ENCODE peak calls at places on chromosomes 2 and 18, in five cellular contexts. One of them, this sample, is unnamed.

GRCh38 chr18:6810191-6810590 is 80.7 kb downstream of the ARHGAP28 start:
- DNase-seq in substantia nigra: no peak
- DNase-seq in CD4-positive, alpha-beta memory T cell: no peak
- DNase-seq in endodermal cell: no peak
- DNase-seq in HCT116: no peak
- DNase-seq in this sample: no peak

GRCh38 chr2:96816836-96817702 is 1.0 kb downstream of the CNNM3 start:
- DNase-seq in endodermal cell: peak; percentile 66
- DNase-seq in CD4-positive, alpha-beta memory T cell: no peak
- DNase-seq in substantia nigra: no peak
- DNase-seq in HCT116: no peak
- DNase-seq in this sample: no peak

GRCh38 chr2:49225126-49225525 is 70.8 kb upstream of the FSHR start:
- DNase-seq in HCT116: no peak
- DNase-seq in CD4-positive, alpha-beta memory T cell: no peak
- DNase-seq in substantia nigra: no peak
- DNase-seq in endodermal cell: no peak
- DNase-seq in this sample: no peak

GRCh38 chr18:62437520-62438329 is 85.1 kb upstream of the ZCCHC2 start:
- DNase-seq in substantia nigra: no peak
- DNase-seq in CD4-positive, alpha-beta memory T cell: no peak
- DNase-seq in endodermal cell: no peak
- DNase-seq in HCT116: no peak
- DNase-seq in this sample: no peak

GRCh38 chr2:165793779-165794519 is at the start of gene GALNT3:
- DNase-seq in substantia nigra: no peak
- DNase-seq in CD4-positive, alpha-beta memory T cell: peak; percentile 33
- DNase-seq in endodermal cell: peak; percentile 98
- DNase-seq in HCT116: peak; percentile 64
- DNase-seq in this sample: no peak

GRCh38 chr2:42249887-42250286 is 80.7 kb downstream of the EML4 start:
- DNase-seq in endodermal cell: no peak
- DNase-seq in CD4-positive, alpha-beta memory T cell: no peak
- DNase-seq in HCT116: no peak
- DNase-seq in substantia nigra: no peak
- DNase-seq in this sample: no peak

GRCh38 chr2:199459286-199460100 is 1.8 kb upstream of the SATB2 start:
- DNase-seq in CD4-positive, alpha-beta memory T cell: peak; percentile 45
- DNase-seq in endodermal cell: peak; percentile 98
- DNase-seq in substantia nigra: peak; percentile 87
- DNase-seq in HCT116: peak; percentile 93
- DNase-seq in this sample: peak; percentile 73

GRCh38 chr2:207119048-207119447 is 46.7 kb downstream of the KLF7 start:
- DNase-seq in HCT116: no peak
- DNase-seq in substantia nigra: no peak
- DNase-seq in endodermal cell: no peak
- DNase-seq in CD4-positive, alpha-beta memory T cell: no peak
- DNase-seq in this sample: no peak

GRCh38 chr2:221779614-221780067 is 207.5 kb upstream of the EPHA4 start:
- DNase-seq in HCT116: no peak
- DNase-seq in substantia nigra: peak; percentile 30
- DNase-seq in endodermal cell: no peak
- DNase-seq in CD4-positive, alpha-beta memory T cell: no peak
- DNase-seq in this sample: no peak
- H3K27ac ChIP-seq in HCT116: no peak overlapping the region
- H3K27ac ChIP-seq in substantia nigra: no peak overlapping the region
- H3K27ac ChIP-seq in endodermal cell: no peak overlapping the region
- H3K27ac ChIP-seq in CD4-positive, alpha-beta memory T cell: no peak overlapping the region
- H3K27ac ChIP-seq in this sample: no peak overlapping the region

DNA sequence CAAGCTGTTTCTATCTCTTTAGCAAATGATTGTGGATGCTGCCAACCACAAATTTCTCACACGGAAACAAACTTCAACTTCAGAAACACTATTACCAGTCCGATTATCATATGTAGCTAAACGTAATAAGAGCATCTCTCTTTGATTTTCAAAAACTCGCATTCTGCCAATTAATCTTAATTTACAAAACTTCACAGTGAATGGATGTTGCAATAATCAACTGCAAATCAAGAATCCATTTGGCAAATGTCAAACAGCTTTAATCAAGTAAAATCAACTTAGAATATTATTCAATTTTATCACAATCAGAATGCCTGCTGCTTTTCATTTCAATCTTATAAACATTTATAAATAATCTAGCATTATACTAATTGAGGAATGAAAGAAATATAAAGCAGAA is 54.2 kb downstream of the DTNB start:
- DNase-seq in CD4-positive, alpha-beta memory T cell: no peak
- DNase-seq in endodermal cell: no peak
- DNase-seq in substantia nigra: no peak
- DNase-seq in HCT116: no peak
- DNase-seq in this sample: no peak
- H3K27ac ChIP-seq in CD4-positive, alpha-beta memory T cell: no peak overlapping the region
- H3K27ac ChIP-seq in endodermal cell: no peak overlapping the region
- H3K27ac ChIP-seq in substantia nigra: no peak overlapping the region
- H3K27ac ChIP-seq in HCT116: no peak overlapping the region
- H3K27ac ChIP-seq in this sample: no peak overlapping the region

GRCh38 chr2:213086050-213086449 is 65.4 kb downstream of the IKZF2 start:
- DNase-seq in substantia nigra: no peak
- DNase-seq in CD4-positive, alpha-beta memory T cell: no peak
- DNase-seq in HCT116: no peak
- DNase-seq in endodermal cell: no peak
- DNase-seq in this sample: no peak
- H3K27ac ChIP-seq in substantia nigra: no peak overlapping the region
- H3K27ac ChIP-seq in CD4-positive, alpha-beta memory T cell: no peak overlapping the region
- H3K27ac ChIP-seq in HCT116: no peak overlapping the region
- H3K27ac ChIP-seq in endodermal cell: peak overlapping the region; percentile 45
- H3K27ac ChIP-seq in this sample: no peak overlapping the region

GRCh38 chr18:55484773-55485172 is 103.2 kb downstream of the TCF4 start:
- DNase-seq in HCT116: no peak
- DNase-seq in endodermal cell: no peak
- DNase-seq in CD4-positive, alpha-beta memory T cell: no peak
- DNase-seq in substantia nigra: no peak
- DNase-seq in this sample: no peak
- H3K27ac ChIP-seq in HCT116: no peak overlapping the region
- H3K27ac ChIP-seq in endodermal cell: no peak overlapping the region
- H3K27ac ChIP-seq in CD4-positive, alpha-beta memory T cell: no peak overlapping the region
- H3K27ac ChIP-seq in substantia nigra: no peak overlapping the region
- H3K27ac ChIP-seq in this sample: no peak overlapping the region

DNA sequence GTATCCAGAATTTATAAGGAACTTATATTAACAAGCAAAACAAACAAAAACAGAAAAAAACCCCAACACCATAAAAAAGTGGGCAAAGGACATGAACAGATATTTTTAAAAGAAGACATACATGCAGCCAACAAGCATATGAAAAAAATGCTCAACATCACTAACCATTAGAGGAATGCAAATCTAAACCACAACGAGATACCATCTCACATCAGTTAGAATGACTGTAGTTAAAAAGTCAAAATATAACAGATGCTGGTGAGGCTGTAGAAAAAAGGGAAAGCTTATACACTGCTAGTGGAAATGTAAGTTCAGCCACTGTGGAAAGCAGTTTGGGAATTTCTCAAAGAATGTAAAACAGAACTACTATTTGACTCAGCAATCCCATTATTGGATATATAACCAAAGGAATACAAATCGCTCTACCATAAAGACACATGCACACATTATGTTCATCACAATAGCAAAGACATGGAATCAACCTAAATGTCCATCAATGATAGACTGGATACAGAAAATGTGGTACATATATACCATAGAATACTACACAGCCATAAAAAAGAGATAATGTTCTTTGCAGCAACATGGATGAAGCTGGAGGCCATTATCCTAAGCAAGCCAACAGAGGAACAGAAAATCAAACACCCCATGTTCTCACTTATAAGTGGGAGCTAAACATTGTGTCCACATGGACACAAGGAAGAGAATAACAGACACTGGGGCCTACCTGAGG is 25.3 kb downstream of the PREPL start:
- DNase-seq in endodermal cell: no peak
- DNase-seq in HCT116: no peak
- DNase-seq in substantia nigra: no peak
- DNase-seq in CD4-positive, alpha-beta memory T cell: no peak
- DNase-seq in this sample: no peak
- H3K27ac ChIP-seq in endodermal cell: no peak overlapping the region
- H3K27ac ChIP-seq in HCT116: no peak overlapping the region
- H3K27ac ChIP-seq in substantia nigra: no peak overlapping the region
- H3K27ac ChIP-seq in CD4-positive, alpha-beta memory T cell: no peak overlapping the region
- H3K27ac ChIP-seq in this sample: no peak overlapping the region

This sample was measured in SK-N-MC.